ENCODE peak calls at places on chromosomes 11 and 22, in seven cellular contexts. Y is HepG2, P is GM23338, N is endothelial cell of umbilical vein, D is H1, I is HCT116, F is K562. Z is an unnamed sample.
A peak's percentile ranks its signal among the peaks of the same experiment; 100 is the strongest.

GRCh38 chr11:32081129-32081641 is 9.7 kb upstream of the RCN1 start:
- DNase-seq in Y (peak; percentile 13), P (no peak), N (no peak), D (no peak), I (no peak), F (no peak), Z (no peak)

GRCh38 chr11:122209619-122210377 is 93.8 kb upstream of the BLID start:
- DNase-seq in Y (no peak), P (no peak), N (peak; percentile 87), D (no peak), I (no peak), F (no peak), Z (no peak)

GRCh38 chr11:59810189-59810910 is at the start of gene MRPL16:
- DNase-seq in Y (peak; percentile 87), P (peak; percentile 97), N (peak; percentile 76), D (peak; percentile 88), I (peak; percentile 92), F (peak; percentile 87), Z (peak; percentile 66)

GRCh38 chr22:49373801-49374226 is 453.9 kb downstream of the BRD1 start:
- DNase-seq in Y (no peak), P (no peak), N (no peak), D (no peak), I (no peak), F (no peak), Z (no peak)

GRCh38 chr11:58788355-58789023 is 56.0 kb downstream of the GLYATL2 start:
- DNase-seq in Y (peak; percentile 67), P (peak; percentile 81), N (peak; percentile 42), D (no peak), I (peak; percentile 34), F (peak; percentile 54), Z (peak; percentile 57)

GRCh38 chr22:36673821-36674220 is 29.7 kb downstream of the CACNG2 start:
- DNase-seq in Y (no peak), P (no peak), N (no peak), D (no peak), I (no peak), F (no peak), Z (no peak)

GRCh38 chr11:66607126-66607834 is 9.2 kb upstream of the RBM14 start:
- DNase-seq in Y (peak; percentile 82), P (no peak), N (no peak), D (no peak), I (no peak), F (no peak), Z (no peak)

GRCh38 chr11:36399745-36400144 is 103.7 kb downstream of the PRR5L start:
- DNase-seq in Y (no peak), P (no peak), N (no peak), D (no peak), I (no peak), F (no peak), Z (no peak)

GRCh38 chr11:8720868-8721739 is 38.5 kb downstream of the RPL27A start:
- DNase-seq in Y (no peak), P (peak; percentile 41), N (no peak), D (no peak), I (peak; percentile 44), F (no peak), Z (no peak)

GRCh38 chr22:44399196-44399837 is 86.6 kb upstream of the SHISAL1 start:
- DNase-seq in Y (no peak), P (no peak), N (no peak), D (no peak), I (no peak), F (no peak), Z (no peak)

GRCh38 chr11:12064136-12064953 is 46.0 kb upstream of the MICAL2 start:
- DNase-seq in Y (no peak), P (no peak), N (no peak), D (no peak), I (no peak), F (no peak), Z (no peak)

GRCh38 chr22:46815132-46815531 is 52.7 kb downstream of the TBC1D22A start:
- DNase-seq in Y (peak; percentile 69), P (no peak), N (no peak), D (no peak), I (no peak), F (no peak), Z (no peak)

GRCh38 chr22:36383110-36383581 is 4.6 kb downstream of the MYH9 start:
- DNase-seq in Y (no peak), P (no peak), N (peak; percentile 47), D (no peak), I (no peak), F (no peak), Z (no peak)

GRCh38 chr22:23110190-23110921 is 31.4 kb downstream of the RSPH14 start:
- DNase-seq in Y (no peak), P (no peak), N (peak; percentile 39), D (no peak), I (no peak), F (peak; percentile 65), Z (no peak)

GRCh38 chr22:32413715-32414114 is 1.7 kb upstream of the RTCB start:
- DNase-seq in Y (peak; percentile 24), P (peak; percentile 40), N (peak; percentile 28), D (no peak), I (peak; percentile 27), F (no peak), Z (no peak)

GRCh38 chr11:130436171-130436570 is 7.8 kb upstream of the ADAMTS8 start:
- DNase-seq in Y (no peak), P (no peak), N (peak; percentile 14), D (no peak), I (no peak), F (no peak), Z (no peak)

GRCh38 chr22:24926849-24927579 is 19.5 kb downstream of the LHFPL7 start:
- DNase-seq in Y (no peak), P (no peak), N (peak; percentile 49), D (no peak), I (no peak), F (no peak), Z (no peak)

GRCh38 chr22:37162221-37163095 is 12.7 kb upstream of the IL2RB start:
- DNase-seq in Y (no peak), P (no peak), N (no peak), D (no peak), I (no peak), F (no peak), Z (no peak)

GRCh38 chr11:124872741-124873140 is 7.5 kb downstream of the ROBO3 start:
- DNase-seq in Y (no peak), P (peak; percentile 66), N (no peak), D (no peak), I (no peak), F (peak; percentile 36), Z (no peak)

GRCh38 chr11:118224512-118225180 is at the start of gene JAML:
- DNase-seq in Y (no peak), P (no peak), N (no peak), D (no peak), I (no peak), F (no peak), Z (no peak)

GRCh38 chr22:29555065-29555644 is 1.6 kb upstream of the THOC5 start:
- DNase-seq in Y (no peak), P (no peak), N (no peak), D (no peak), I (no peak), F (no peak), Z (no peak)

GRCh38 chr11:86158716-86159669 is 85.6 kb upstream of the EED start:
- DNase-seq in Y (no peak), P (no peak), N (no peak), D (no peak), I (no peak), F (no peak), Z (no peak)

GRCh38 chr11:86164106-86164505 is 80.4 kb upstream of the EED start:
- DNase-seq in Y (no peak), P (no peak), N (no peak), D (no peak), I (no peak), F (no peak), Z (no peak)

GRCh38 chr11:86160546-86161149 is 83.9 kb upstream of the EED start:
- DNase-seq in Y (peak; percentile 76), P (no peak), N (peak; percentile 31), D (no peak), I (no peak), F (no peak), Z (no peak)

GRCh38 chr11:86162257-86162656 is 82.3 kb upstream of the EED start:
- DNase-seq in Y (no peak), P (no peak), N (peak; percentile 32), D (no peak), I (no peak), F (peak; percentile 50), Z (no peak)

GRCh38 chr11:86161373-86162255 is 82.9 kb upstream of the EED start:
- DNase-seq in Y (no peak), P (no peak), N (no peak), D (no peak), I (no peak), F (no peak), Z (no peak)
- H3K27ac ChIP-seq in Y (no peak overlapping the region), P (no peak overlapping the region), N (no peak overlapping the region), D (no peak overlapping the region), I (no peak overlapping the region), F (peak overlapping the region; percentile 80), Z (peak overlapping the region; percentile 16)

DNA sequence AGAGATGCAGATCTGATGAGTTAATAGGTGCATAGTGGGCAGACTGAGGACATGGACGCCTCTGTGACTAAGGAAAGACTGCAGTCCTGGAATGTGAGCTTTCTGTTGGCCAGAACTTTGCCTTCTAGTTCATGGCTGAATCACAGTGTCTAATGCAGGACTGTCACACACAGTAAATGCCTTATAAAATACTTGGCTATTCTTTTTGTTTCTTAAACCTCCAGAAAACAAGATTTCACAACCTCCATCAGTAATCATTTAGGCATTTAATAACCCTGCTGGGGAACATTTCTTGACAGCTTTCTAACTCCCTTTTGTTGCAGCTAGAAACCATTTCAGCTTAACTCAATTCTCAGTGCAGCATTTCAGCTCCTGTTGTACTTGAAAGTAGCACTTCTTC is 335.8 kb upstream of the DDI1 start:
- DNase-seq in Y (no peak), P (no peak), N (no peak), D (no peak), I (no peak), F (no peak), Z (no peak)
- TF ChIP-seq POLR2AphosphoS5 in Y (no peak), P (no peak), N (no peak), D (no peak), I (no peak), F (no peak), Z (no peak)

DNA sequence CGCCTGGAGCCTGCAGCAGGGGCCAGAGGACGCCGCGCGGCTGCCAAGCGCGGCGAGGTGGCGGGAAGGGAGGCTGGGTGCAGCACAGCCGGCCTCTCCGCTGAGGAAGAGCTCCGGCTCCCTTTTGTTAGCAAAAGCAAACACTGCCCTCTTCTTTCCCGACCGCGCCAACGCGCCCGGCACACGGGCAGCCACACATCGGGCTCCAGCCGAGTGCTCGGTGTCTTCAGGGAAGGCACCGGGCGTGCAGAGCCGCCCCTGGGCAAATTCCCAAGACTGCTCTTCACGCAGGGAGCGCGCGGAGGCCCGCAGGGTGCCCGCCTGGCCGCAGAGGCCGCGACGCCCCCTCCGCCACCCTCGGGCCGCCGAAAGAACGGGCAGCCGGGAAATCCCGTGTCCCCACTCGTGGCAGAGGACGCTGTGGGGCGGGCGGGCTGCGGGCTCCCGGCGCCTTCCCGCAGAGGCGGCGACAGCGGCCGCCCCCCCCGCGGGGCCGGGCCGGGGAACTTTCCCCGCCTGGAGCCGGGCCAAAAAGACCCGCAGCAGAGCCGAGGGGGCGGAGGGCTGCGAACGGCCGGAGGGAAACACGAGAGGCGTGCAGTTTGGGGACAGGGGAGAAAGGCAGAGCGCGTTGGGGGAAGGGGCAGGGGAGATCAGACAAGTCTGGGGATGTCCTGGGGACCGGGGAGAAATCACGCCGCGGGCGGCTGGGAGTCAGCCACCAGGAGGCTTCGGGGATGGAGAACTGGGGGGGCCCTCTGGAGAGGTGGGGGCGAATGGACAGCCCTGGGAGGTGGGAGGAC is 931 bp downstream of the CADM1 start:
- DNase-seq in Y (peak; percentile 51), P (peak; percentile 71), N (peak; percentile 22), D (no peak), I (no peak), F (no peak), Z (no peak)
- TF ChIP-seq EZH2 in Y (no peak), P (no peak), N (peak; percentile 75), D (peak; percentile 17), I (no peak), F (no peak), Z (no peak)

GRCh38 chr11:93528252-93528651 is 14.9 kb downstream of the SMCO4 start:
- DNase-seq in Y (no peak), P (no peak), N (no peak), D (no peak), I (no peak), F (no peak), Z (no peak)
- H3K27ac ChIP-seq in Y (no peak overlapping the region), P (no peak overlapping the region), N (no peak overlapping the region), D (no peak overlapping the region), I (no peak overlapping the region), F (no peak overlapping the region), Z (no peak overlapping the region)

Z was measured in SK-N-MC.